ENCODE peak calls at places on chromosomes 5 and 9, in six cellular contexts. One of them, this sample, is unnamed.
A peak's percentile ranks its signal among the peaks of the same experiment; 100 is the strongest.

GRCh38 chr5:131994533-131995226 is 16.8 kb downstream of the ACSL6 start:
- DNase-seq in activated CD4-positive, alpha-beta T cell treated with anti-CD3 and anti-CD28 coated beads, Interleukin-2, amount 10 ng/mL, durations not matched to agents 7 days and 5 days: no peak
- DNase-seq in Daoy: no peak
- DNase-seq in esophagus squamous epithelium: no peak
- DNase-seq in epithelial cell of esophagus: no peak
- DNase-seq in Right ventricle myocardium superior: no peak
- DNase-seq in this sample: no peak

GRCh38 chr5:145500712-145501111 is 334.4 kb downstream of the PRELID2 start:
- DNase-seq in esophagus squamous epithelium: no peak
- DNase-seq in Daoy: no peak
- DNase-seq in Right ventricle myocardium superior: no peak
- DNase-seq in activated CD4-positive, alpha-beta T cell treated with anti-CD3 and anti-CD28 coated beads, Interleukin-2, amount 10 ng/mL, durations not matched to agents 7 days and 5 days: no peak
- DNase-seq in epithelial cell of esophagus: no peak
- DNase-seq in this sample: no peak

GRCh38 chr5:83925321-83925877 is 204.7 kb upstream of the HAPLN1 start:
- DNase-seq in esophagus squamous epithelium: no peak
- DNase-seq in epithelial cell of esophagus: no peak
- DNase-seq in Daoy: peak; percentile 87
- DNase-seq in Right ventricle myocardium superior: no peak
- DNase-seq in activated CD4-positive, alpha-beta T cell treated with anti-CD3 and anti-CD28 coated beads, Interleukin-2, amount 10 ng/mL, durations not matched to agents 7 days and 5 days: no peak
- DNase-seq in this sample: peak; percentile 91

GRCh38 chr5:75567710-75568109 is 43.5 kb upstream of the ANKDD1B start:
- DNase-seq in Right ventricle myocardium superior: no peak
- DNase-seq in epithelial cell of esophagus: peak; percentile 45
- DNase-seq in Daoy: peak; percentile 74
- DNase-seq in esophagus squamous epithelium: no peak
- DNase-seq in activated CD4-positive, alpha-beta T cell treated with anti-CD3 and anti-CD28 coated beads, Interleukin-2, amount 10 ng/mL, durations not matched to agents 7 days and 5 days: no peak
- DNase-seq in this sample: peak; percentile 67

GRCh38 chr9:107336718-107337360 is 53.8 kb downstream of the RAD23B start:
- DNase-seq in Right ventricle myocardium superior: no peak
- DNase-seq in epithelial cell of esophagus: peak; percentile 94
- DNase-seq in activated CD4-positive, alpha-beta T cell treated with anti-CD3 and anti-CD28 coated beads, Interleukin-2, amount 10 ng/mL, durations not matched to agents 7 days and 5 days: no peak
- DNase-seq in Daoy: peak; percentile 43
- DNase-seq in esophagus squamous epithelium: no peak
- DNase-seq in this sample: peak; percentile 65

GRCh38 chr5:96880402-96881164 is 4.3 kb downstream of the ERAP2 start:
- DNase-seq in epithelial cell of esophagus: peak; percentile 82
- DNase-seq in Right ventricle myocardium superior: no peak
- DNase-seq in Daoy: peak; percentile 69
- DNase-seq in esophagus squamous epithelium: no peak
- DNase-seq in activated CD4-positive, alpha-beta T cell treated with anti-CD3 and anti-CD28 coated beads, Interleukin-2, amount 10 ng/mL, durations not matched to agents 7 days and 5 days: no peak
- DNase-seq in this sample: peak; percentile 88

GRCh38 chr5:54242287-54242686 is 68.1 kb downstream of the ARL15 start:
- DNase-seq in activated CD4-positive, alpha-beta T cell treated with anti-CD3 and anti-CD28 coated beads, Interleukin-2, amount 10 ng/mL, durations not matched to agents 7 days and 5 days: no peak
- DNase-seq in Daoy: no peak
- DNase-seq in epithelial cell of esophagus: no peak
- DNase-seq in Right ventricle myocardium superior: no peak
- DNase-seq in esophagus squamous epithelium: no peak
- DNase-seq in this sample: no peak

GRCh38 chr9:93826209-93826608 is 128.9 kb downstream of the BARX1 start:
- DNase-seq in Daoy: no peak
- DNase-seq in activated CD4-positive, alpha-beta T cell treated with anti-CD3 and anti-CD28 coated beads, Interleukin-2, amount 10 ng/mL, durations not matched to agents 7 days and 5 days: peak; percentile 57
- DNase-seq in esophagus squamous epithelium: no peak
- DNase-seq in Right ventricle myocardium superior: no peak
- DNase-seq in epithelial cell of esophagus: no peak
- DNase-seq in this sample: no peak

GRCh38 chr5:16497546-16497945 is 31.9 kb upstream of the ZNF622 start:
- DNase-seq in epithelial cell of esophagus: no peak
- DNase-seq in esophagus squamous epithelium: no peak
- DNase-seq in activated CD4-positive, alpha-beta T cell treated with anti-CD3 and anti-CD28 coated beads, Interleukin-2, amount 10 ng/mL, durations not matched to agents 7 days and 5 days: no peak
- DNase-seq in Right ventricle myocardium superior: no peak
- DNase-seq in Daoy: no peak
- DNase-seq in this sample: no peak

GRCh38 chr9:21754741-21755140 is 47.7 kb upstream of the MTAP start:
- DNase-seq in Right ventricle myocardium superior: no peak
- DNase-seq in esophagus squamous epithelium: no peak
- DNase-seq in activated CD4-positive, alpha-beta T cell treated with anti-CD3 and anti-CD28 coated beads, Interleukin-2, amount 10 ng/mL, durations not matched to agents 7 days and 5 days: no peak
- DNase-seq in epithelial cell of esophagus: peak; percentile 70
- DNase-seq in Daoy: no peak
- DNase-seq in this sample: no peak

GRCh38 chr9:116806075-116806474 is 119.0 kb downstream of the TRIM32 start:
- DNase-seq in Right ventricle myocardium superior: no peak
- DNase-seq in epithelial cell of esophagus: peak; percentile 69
- DNase-seq in activated CD4-positive, alpha-beta T cell treated with anti-CD3 and anti-CD28 coated beads, Interleukin-2, amount 10 ng/mL, durations not matched to agents 7 days and 5 days: no peak
- DNase-seq in esophagus squamous epithelium: no peak
- DNase-seq in Daoy: peak; percentile 17
- DNase-seq in this sample: no peak

GRCh38 chr5:147690595-147690994 is 91.9 kb downstream of the JAKMIP2 start:
- DNase-seq in activated CD4-positive, alpha-beta T cell treated with anti-CD3 and anti-CD28 coated beads, Interleukin-2, amount 10 ng/mL, durations not matched to agents 7 days and 5 days: no peak
- DNase-seq in epithelial cell of esophagus: peak; percentile 53
- DNase-seq in esophagus squamous epithelium: no peak
- DNase-seq in Right ventricle myocardium superior: no peak
- DNase-seq in Daoy: peak; percentile 35
- DNase-seq in this sample: no peak

GRCh38 chr5:53917095-53917494 is 356.7 kb downstream of the NDUFS4 start:
- DNase-seq in Daoy: peak; percentile 4
- DNase-seq in esophagus squamous epithelium: no peak
- DNase-seq in activated CD4-positive, alpha-beta T cell treated with anti-CD3 and anti-CD28 coated beads, Interleukin-2, amount 10 ng/mL, durations not matched to agents 7 days and 5 days: no peak
- DNase-seq in epithelial cell of esophagus: peak; percentile 26
- DNase-seq in Right ventricle myocardium superior: no peak
- DNase-seq in this sample: peak; percentile 53

GRCh38 chr9:4226331-4227250 is 73.3 kb downstream of the GLIS3 start:
- DNase-seq in Daoy: peak; percentile 44
- DNase-seq in epithelial cell of esophagus: no peak
- DNase-seq in activated CD4-positive, alpha-beta T cell treated with anti-CD3 and anti-CD28 coated beads, Interleukin-2, amount 10 ng/mL, durations not matched to agents 7 days and 5 days: no peak
- DNase-seq in esophagus squamous epithelium: no peak
- DNase-seq in Right ventricle myocardium superior: no peak
- DNase-seq in this sample: peak; percentile 29